ENCODE peak calls at places on chromosomes 5 and 9, in four cellular contexts. Z is HAP-1, G is AG04450, O is A549. E is an unnamed sample. For H3K9me3, the result is how much of the 10 kb centered on the place peaks cover.

GRCh38 chr9:127283917-127284316 is 19.3 kb downstream of the GARNL3 start:
- DNase-seq in Z (no peak), G (no peak), O (peak), E (no peak)

GRCh38 chr5:23389543-23390215 is 117.7 kb upstream of the PRDM9 start:
- DNase-seq in G (no peak), O (no peak), Z (no peak), E (no peak)

GRCh38 chr9:106799146-106799545 is 63.8 kb upstream of the ZNF462 start:
- DNase-seq in O (no peak), Z (no peak), G (peak), E (no peak)

GRCh38 chr5:83834306-83834705 is 113.7 kb upstream of the HAPLN1 start:
- DNase-seq in Z (no peak), O (no peak), G (no peak), E (no peak)

GRCh38 chr5:17238521-17239041 is 21.1 kb downstream of the BASP1 start:
- DNase-seq in Z (no peak), O (no peak), G (no peak), E (no peak)

GRCh38 chr5:33400675-33401074 is 40.1 kb upstream of the TARS1 start:
- DNase-seq in G (no peak), O (no peak), Z (no peak), E (no peak)

GRCh38 chr9:32431940-32432555 is 47.6 kb downstream of the ACO1 start:
- DNase-seq in G (no peak), Z (peak), O (peak), E (no peak)

GRCh38 chr9:3526166-3526902 is 533 bp upstream of the RFX3 start:
- DNase-seq in G (peak), O (peak), Z (peak), E (peak)

GRCh38 chr5:62786099-62786498 is 207.5 kb downstream of the LRRC70 start:
- DNase-seq in O (no peak), G (no peak), Z (no peak), E (no peak)

GRCh38 chr5:120405923-120406322 is 58.2 kb upstream of the PRR16 start:
- DNase-seq in Z (no peak), O (no peak), G (no peak), E (no peak)

GRCh38 chr5:119537704-119538103 is 85.4 kb downstream of the HSD17B4 start:
- DNase-seq in Z (no peak), O (no peak), G (no peak), E (no peak)

GRCh38 chr5:79172269-79172668 is 60.7 kb downstream of the BHMT start:
- DNase-seq in O (no peak), Z (peak), G (no peak), E (no peak)

GRCh38 chr9:1383823-1384580 is 333.8 kb downstream of the DMRT2 start:
- DNase-seq in O (no peak), G (no peak), Z (no peak), E (no peak)

GRCh38 chr9:15306068-15306756 is 804 bp downstream of the TTC39B start:
- DNase-seq in O (no peak), G (no peak), Z (no peak), E (peak)

GRCh38 chr5:178711572-178711971 is 18.9 kb downstream of the ZNF354A start:
- DNase-seq in Z (no peak), O (no peak), G (no peak), E (no peak)
- H3K9me3 ChIP-seq in Z (under half), O (half or more), G (under half), E (under half)

GRCh38 chr5:150989695-150990094 is 30.7 kb upstream of the GPX3 start:
- DNase-seq in O (no peak), G (no peak), Z (no peak), E (no peak)
- H3K9me3 ChIP-seq in O (under half), G (under half), Z (under half), E (under half)

GRCh38 chr5:60841361-60841760 is 2.7 kb downstream of the ELOVL7 start:
- DNase-seq in G (no peak), Z (no peak), O (no peak), E (no peak)

GRCh38 chr5:60843693-60844428 is at the start of gene ELOVL7:
- DNase-seq in Z (peak), O (peak), G (no peak), E (peak)

GRCh38 chr5:60842859-60843692 is 993 bp downstream of the ELOVL7 start:
- DNase-seq in Z (peak), O (peak), G (no peak), E (no peak)

GRCh38 chr5:60846298-60846697 is 2.2 kb upstream of the ELOVL7 start:
- DNase-seq in Z (no peak), G (no peak), O (no peak), E (no peak)

DNA sequence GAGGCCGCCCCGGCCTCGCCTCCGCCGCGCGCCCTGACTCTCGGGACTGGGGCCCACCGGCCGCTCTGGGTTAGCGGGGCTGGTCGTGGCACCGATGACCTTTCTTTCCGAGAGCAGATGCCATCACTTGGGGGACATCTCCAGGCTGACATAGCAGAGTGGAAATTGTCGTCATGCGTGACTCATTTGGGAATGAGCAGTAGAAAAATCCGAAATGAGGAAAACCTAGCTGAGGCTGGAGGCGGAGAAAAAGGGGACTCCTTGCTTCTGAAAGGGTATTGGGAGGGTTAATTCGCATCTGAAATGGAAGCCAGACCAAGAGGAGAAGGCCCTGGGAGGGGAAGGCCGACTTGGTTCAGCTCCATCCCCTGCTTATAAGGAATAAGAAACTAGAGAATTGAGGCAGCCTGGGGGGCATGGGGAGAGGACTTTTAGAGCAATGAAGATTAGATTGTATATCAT is 391 bp upstream of the ELOVL7 start:
- DNase-seq in G (no peak), O (peak), Z (peak), E (no peak)
- H3K9me3 ChIP-seq in G (under half), O (under half), Z (under half), E (under half)

DNA sequence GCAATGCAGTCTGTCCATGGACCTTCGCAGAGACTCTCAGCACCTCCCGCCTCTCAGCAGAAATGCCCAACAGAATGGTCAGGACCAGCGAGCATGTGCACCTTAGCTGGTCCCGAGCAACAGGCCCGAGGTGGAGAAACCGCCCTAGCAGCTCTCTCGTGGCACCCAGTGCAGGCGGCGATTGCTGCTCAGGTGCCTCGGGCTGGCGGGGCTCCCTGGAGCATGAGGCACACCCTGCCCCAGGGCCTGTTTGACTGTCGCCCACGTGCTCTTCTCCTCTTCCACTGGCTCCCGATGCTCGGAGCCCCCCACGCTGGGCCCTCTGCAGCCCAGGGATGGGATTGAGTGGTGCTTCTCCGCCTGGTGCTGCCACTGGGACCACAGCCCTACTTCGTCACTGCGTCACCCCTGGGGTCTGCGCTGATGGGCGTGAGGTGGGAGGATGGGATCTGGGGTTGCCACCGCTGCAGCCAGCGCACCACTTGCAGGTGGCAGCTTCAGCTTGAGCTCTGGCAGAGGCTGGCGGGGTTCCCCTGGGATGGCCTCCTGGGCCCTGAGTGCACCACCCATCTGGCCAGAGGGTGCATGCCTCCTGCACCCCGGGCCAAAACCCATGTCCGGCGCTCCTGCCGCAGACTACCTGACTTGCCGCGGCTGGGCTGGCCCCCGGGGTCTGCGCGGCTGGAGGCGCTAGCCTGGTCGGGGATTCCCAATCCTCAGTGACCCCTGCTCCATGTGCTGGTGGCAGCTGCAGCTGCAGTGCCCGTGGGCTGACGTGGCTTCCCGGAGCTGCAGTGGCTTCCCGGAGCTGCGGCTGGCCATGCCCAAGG is 244.2 kb downstream of the FOXD4L6 start:
- DNase-seq in G (no peak), Z (no peak), O (no peak), E (no peak)
- H3K9me3 ChIP-seq in G (under half), Z (under half), O (half or more), E (under half)

GRCh38 chr9:85172001-85172978 is 502.8 kb downstream of the NTRK2 start:
- DNase-seq in Z (no peak), O (no peak), G (no peak), E (no peak)

GRCh38 chr9:85163415-85163814 is 493.9 kb downstream of the NTRK2 start:
- DNase-seq in O (no peak), G (no peak), Z (no peak), E (no peak)

GRCh38 chr9:85162822-85163221 is 493.3 kb downstream of the NTRK2 start:
- DNase-seq in G (no peak), Z (no peak), O (no peak), E (no peak)

GRCh38 chr9:85171163-85171562 is 501.6 kb downstream of the NTRK2 start:
- DNase-seq in O (no peak), G (no peak), Z (no peak), E (no peak)

DNA sequence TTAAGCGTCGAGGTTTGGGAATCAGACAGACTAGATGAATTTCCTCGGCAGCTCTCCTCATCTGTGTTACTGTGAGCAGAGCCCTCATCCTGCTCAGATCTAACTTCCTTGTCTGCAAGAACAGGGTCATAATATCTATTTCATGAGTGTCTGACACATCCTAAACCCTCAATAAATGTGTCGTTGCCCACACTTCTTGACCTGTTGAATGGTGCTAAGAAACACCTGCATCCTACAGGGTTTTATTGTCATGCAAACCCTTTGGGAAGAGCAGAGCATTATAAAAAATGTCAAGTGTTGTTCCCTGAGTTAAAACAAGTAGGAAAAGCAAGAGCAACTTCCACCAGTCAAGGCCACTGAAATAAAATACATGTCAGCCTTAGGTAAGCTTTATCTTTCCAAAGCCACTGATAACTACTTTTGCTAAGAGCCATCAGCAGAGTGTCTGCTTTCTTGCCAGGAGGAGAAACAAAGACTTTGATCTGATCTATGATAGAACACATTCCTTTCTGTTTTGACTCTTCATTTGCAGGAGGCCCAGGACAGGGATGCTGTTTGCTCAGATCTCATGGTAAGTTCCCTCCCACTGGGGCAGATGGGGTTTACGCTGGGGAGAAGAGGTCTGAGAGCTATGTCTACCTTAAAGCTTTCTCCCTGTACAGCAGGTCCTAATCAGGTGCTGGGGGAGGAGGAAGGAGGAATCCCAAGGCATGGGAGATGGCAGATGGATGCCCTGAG is 497.4 kb downstream of the NTRK2 start:
- DNase-seq in Z (no peak), O (no peak), G (no peak), E (no peak)
- H3K9me3 ChIP-seq in Z (under half), O (under half), G (under half), E (under half)

GRCh38 chr5:141322261-141322660 is 1.7 kb upstream of the TAF7 start:
- DNase-seq in O (no peak), Z (no peak), G (no peak), E (no peak)

GRCh38 chr5:141319699-141320098 is 885 bp downstream of the TAF7 start:
- DNase-seq in O (no peak), Z (no peak), G (no peak), E (no peak)

GRCh38 chr5:141320225-141321169 is at the start of gene TAF7:
- DNase-seq in Z (peak), G (peak), O (peak), E (peak)

GRCh38 chr5:141313711-141314110 is 6.9 kb downstream of the TAF7 start:
- DNase-seq in G (no peak), Z (no peak), O (no peak), E (no peak)

DNA sequence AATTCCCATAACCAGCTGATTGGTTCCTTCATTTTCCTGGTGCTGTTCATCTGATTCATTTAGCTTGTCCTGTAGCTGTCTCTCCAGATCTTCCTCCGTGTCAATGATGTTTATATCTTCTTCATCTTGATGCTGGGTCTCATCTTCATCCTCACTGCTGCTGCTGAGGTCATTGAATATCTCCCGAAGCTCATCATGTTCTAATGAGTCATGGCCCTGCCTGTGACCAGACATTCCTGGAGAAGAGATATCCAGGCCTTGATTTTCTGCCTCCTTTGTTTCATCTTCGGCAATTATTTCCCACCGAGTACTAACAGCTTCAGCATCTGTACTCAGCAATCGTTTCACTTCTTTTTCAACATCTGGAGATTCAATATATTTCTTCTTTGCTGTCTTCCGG is 1.4 kb downstream of the TAF7 start:
- DNase-seq in Z (no peak), G (no peak), O (no peak), E (no peak)
- H3K9me3 ChIP-seq in Z (under half), G (half or more), O (half or more), E (under half)

DNA sequence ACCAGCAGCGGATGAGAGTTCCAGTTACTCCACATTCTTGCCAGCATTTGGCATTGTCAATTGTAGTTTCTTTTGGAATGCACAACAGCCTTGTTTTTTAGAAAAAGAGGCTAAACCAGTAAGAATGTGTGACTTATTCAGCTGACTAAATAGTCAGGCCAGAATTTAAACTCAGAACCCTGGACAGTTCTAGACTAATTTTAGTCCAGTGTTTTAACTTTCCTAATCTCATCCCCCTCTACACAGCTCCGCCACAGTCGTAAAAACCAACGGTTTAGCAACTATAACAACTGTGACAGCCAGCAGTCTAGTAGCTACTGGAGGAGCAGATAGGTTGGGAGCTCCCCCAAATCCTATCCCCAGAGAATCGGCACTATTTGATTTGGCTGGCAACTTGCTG is 103.7 kb downstream of the FOXD1 start:
- DNase-seq in O (no peak), G (no peak), Z (no peak), E (no peak)
- H3K9me3 ChIP-seq in O (under half), G (under half), Z (under half), E (under half)

E was measured in T-helper 17 cell.